ENCODE peak calls at places on chromosome 7, in five cellular contexts. I is fibroblast of pulmonary artery, Z is iPS-NIHi11, O is H4, C is aorta. L is an unnamed sample.
A peak's percentile ranks its signal among the peaks of the same experiment; 100 is the strongest.

GRCh38 chr7:68009716-68010115 is 1013.1 kb downstream of the TYW1 start:
- DNase-seq in O (no peak), Z (no peak), I (no peak), C (no peak), L (no peak)

GRCh38 chr7:77216233-77216632 is 16.6 kb upstream of the FGL2 start:
- DNase-seq in Z (no peak), C (no peak), O (no peak), I (no peak), L (no peak)

GRCh38 chr7:28088032-28088431 is 92.6 kb downstream of the JAZF1 start:
- DNase-seq in Z (no peak), I (peak; percentile 50), C (no peak), O (no peak), L (no peak)

GRCh38 chr7:116591202-116592040 is 66.6 kb downstream of the CAV1 start:
- DNase-seq in O (no peak), Z (no peak), C (no peak), I (peak; percentile 47), L (no peak)

GRCh38 chr7:132440126-132440525 is 136.1 kb downstream of the PLXNA4 start:
- DNase-seq in C (no peak), O (no peak), I (no peak), Z (no peak), L (no peak)

GRCh38 chr7:21146642-21147423 is 281.1 kb upstream of the SP4 start:
- DNase-seq in Z (no peak), I (no peak), C (no peak), O (no peak), L (no peak)

GRCh38 chr7:121853307-121853706 is 19.7 kb upstream of the PTPRZ1 start:
- DNase-seq in Z (no peak), C (no peak), I (peak; percentile 45), O (no peak), L (no peak)

GRCh38 chr7:84194484-84195260 is at the start of gene SEMA3A:
- DNase-seq in C (peak; percentile 46), O (peak; percentile 82), I (peak; percentile 83), Z (peak; percentile 52), L (peak; percentile 49)

GRCh38 chr7:141731476-141732149 is 6.5 kb upstream of the SSBP1 start:
- DNase-seq in Z (no peak), I (peak; percentile 23), O (no peak), C (no peak), L (no peak)

GRCh38 chr7:90642978-90643377 is 46.9 kb downstream of the CDK14 start:
- DNase-seq in O (no peak), I (no peak), Z (no peak), C (no peak), L (no peak)

GRCh38 chr7:53302511-53303246 is 267.2 kb downstream of the POM121L12 start:
- DNase-seq in Z (no peak), I (no peak), C (no peak), O (no peak), L (no peak)

GRCh38 chr7:140996-141395 is 51.4 kb upstream of the FAM20C start:
- DNase-seq in C (peak; percentile 39), Z (no peak), O (no peak), I (no peak), L (no peak)

GRCh38 chr7:148688526-148688925 is 10.2 kb upstream of the CUL1 start:
- DNase-seq in Z (no peak), I (no peak), C (no peak), O (no peak), L (no peak)

GRCh38 chr7:2214636-2215035 is 18.1 kb downstream of the MAD1L1 start:
- DNase-seq in I (no peak), O (no peak), C (peak; percentile 29), Z (no peak), L (no peak)

GRCh38 chr7:33395340-33395739 is 266.0 kb downstream of the BBS9 start:
- DNase-seq in C (no peak), Z (no peak), I (no peak), O (peak; percentile 30), L (peak; percentile 44)

GRCh38 chr7:6436385-6436685 is 11.4 kb downstream of the DAGLB start:
- DNase-seq in C (peak; percentile 59), O (no peak), Z (no peak), I (no peak), L (no peak)

GRCh38 chr7:2820508-2820934 is 23.6 kb downstream of the GNA12 start:
- DNase-seq in O (peak; percentile 96), C (peak; percentile 86), I (peak; percentile 98), Z (no peak), L (no peak)

GRCh38 chr7:157628456-157628855 is 291.7 kb downstream of the DNAJB6 start:
- DNase-seq in O (no peak), C (no peak), I (no peak), Z (no peak), L (no peak)

GRCh38 chr7:157000047-157000726 is 10.3 kb downstream of the MNX1 start:
- DNase-seq in O (no peak), I (no peak), Z (peak; percentile 51), C (no peak), L (no peak)

GRCh38 chr7:12092499-12093130 is 118.5 kb upstream of the TMEM106B start:
- DNase-seq in I (peak; percentile 33), Z (no peak), O (no peak), C (no peak), L (no peak)

GRCh38 chr7:84178013-84178412 is 16.6 kb downstream of the SEMA3A start:
- DNase-seq in C (no peak), O (no peak), I (no peak), Z (no peak), L (no peak)